ENCODE peak calls at places on chromosomes 5 and 9, in seven cellular contexts. One of them, this sample, is unnamed.

GRCh38 chr5:74543162-74543995 is 97.1 kb downstream of the ENC1 start:
- DNase-seq in GM12878: no peak
- DNase-seq in ovary: no peak
- DNase-seq in esophagus muscularis mucosa: no peak
- DNase-seq in upper lobe of left lung: no peak
- DNase-seq in uterus: peak
- DNase-seq in transverse colon: no peak
- DNase-seq in this sample: no peak

GRCh38 chr5:157290981-157291711 is 25.2 kb downstream of the CYFIP2 start:
- DNase-seq in GM12878: no peak
- DNase-seq in ovary: no peak
- DNase-seq in esophagus muscularis mucosa: no peak
- DNase-seq in upper lobe of left lung: peak
- DNase-seq in uterus: no peak
- DNase-seq in transverse colon: peak
- DNase-seq in this sample: no peak

GRCh38 chr5:103890313-103890712 is 327.7 kb upstream of the NUDT12 start:
- DNase-seq in GM12878: no peak
- DNase-seq in ovary: no peak
- DNase-seq in esophagus muscularis mucosa: no peak
- DNase-seq in upper lobe of left lung: no peak
- DNase-seq in uterus: no peak
- DNase-seq in transverse colon: no peak
- DNase-seq in this sample: no peak

GRCh38 chr9:72524820-72525539 is 3.6 kb downstream of the TMC1 start:
- DNase-seq in GM12878: peak
- DNase-seq in ovary: no peak
- DNase-seq in esophagus muscularis mucosa: no peak
- DNase-seq in upper lobe of left lung: peak
- DNase-seq in uterus: peak
- DNase-seq in transverse colon: peak
- DNase-seq in this sample: peak

GRCh38 chr9:21295992-21296391 is 9.1 kb downstream of the IFNA5 start:
- DNase-seq in GM12878: no peak
- DNase-seq in ovary: no peak
- DNase-seq in esophagus muscularis mucosa: no peak
- DNase-seq in upper lobe of left lung: no peak
- DNase-seq in uterus: no peak
- DNase-seq in transverse colon: no peak
- DNase-seq in this sample: no peak

GRCh38 chr5:122183795-122184185 is 54.4 kb downstream of the ZNF474 start:
- DNase-seq in GM12878: no peak
- DNase-seq in ovary: no peak
- DNase-seq in esophagus muscularis mucosa: no peak
- DNase-seq in upper lobe of left lung: no peak
- DNase-seq in uterus: no peak
- DNase-seq in transverse colon: no peak
- DNase-seq in this sample: no peak

GRCh38 chr5:168152660-168153059 is 138.8 kb upstream of the WWC1 start:
- DNase-seq in GM12878: no peak
- DNase-seq in ovary: no peak
- DNase-seq in esophagus muscularis mucosa: no peak
- DNase-seq in upper lobe of left lung: no peak
- DNase-seq in uterus: no peak
- DNase-seq in transverse colon: no peak
- DNase-seq in this sample: no peak

GRCh38 chr9:134316444-134317160 is 9.7 kb upstream of the RXRA start:
- DNase-seq in GM12878: peak
- DNase-seq in ovary: peak
- DNase-seq in esophagus muscularis mucosa: no peak
- DNase-seq in upper lobe of left lung: no peak
- DNase-seq in uterus: no peak
- DNase-seq in transverse colon: no peak
- DNase-seq in this sample: no peak

GRCh38 chr5:160496784-160497183 is 75.1 kb downstream of the PTTG1 start:
- DNase-seq in GM12878: no peak
- DNase-seq in ovary: no peak
- DNase-seq in esophagus muscularis mucosa: no peak
- DNase-seq in upper lobe of left lung: no peak
- DNase-seq in uterus: no peak
- DNase-seq in transverse colon: no peak
- DNase-seq in this sample: no peak

GRCh38 chr9:84808416-84808815 is 138.9 kb downstream of the NTRK2 start:
- DNase-seq in GM12878: no peak
- DNase-seq in ovary: no peak
- DNase-seq in esophagus muscularis mucosa: no peak
- DNase-seq in upper lobe of left lung: no peak
- DNase-seq in uterus: no peak
- DNase-seq in transverse colon: no peak
- DNase-seq in this sample: no peak

GRCh38 chr9:6910032-6910431 is 152.3 kb downstream of the KDM4C start:
- DNase-seq in GM12878: no peak
- DNase-seq in ovary: no peak
- DNase-seq in esophagus muscularis mucosa: no peak
- DNase-seq in upper lobe of left lung: no peak
- DNase-seq in uterus: no peak
- DNase-seq in transverse colon: no peak
- DNase-seq in this sample: no peak

GRCh38 chr5:143014017-143014651 is 244.0 kb downstream of the ARHGAP26 start:
- DNase-seq in GM12878: no peak
- DNase-seq in ovary: no peak
- DNase-seq in esophagus muscularis mucosa: no peak
- DNase-seq in upper lobe of left lung: peak
- DNase-seq in uterus: no peak
- DNase-seq in transverse colon: peak
- DNase-seq in this sample: no peak

GRCh38 chr9:17509698-17510097 is 69.2 kb upstream of the SH3GL2 start:
- DNase-seq in GM12878: no peak
- DNase-seq in ovary: no peak
- DNase-seq in esophagus muscularis mucosa: no peak
- DNase-seq in upper lobe of left lung: no peak
- DNase-seq in uterus: no peak
- DNase-seq in transverse colon: no peak
- DNase-seq in this sample: no peak

GRCh38 chr9:114732842-114733241 is 50.9 kb upstream of the TEX48 start:
- DNase-seq in GM12878: no peak
- DNase-seq in ovary: no peak
- DNase-seq in esophagus muscularis mucosa: no peak
- DNase-seq in upper lobe of left lung: no peak
- DNase-seq in uterus: no peak
- DNase-seq in transverse colon: no peak
- DNase-seq in this sample: no peak

GRCh38 chr9:112174223-112174964 is 703 bp downstream of the SUSD1 start:
- DNase-seq in GM12878: peak
- DNase-seq in ovary: no peak
- DNase-seq in esophagus muscularis mucosa: no peak
- DNase-seq in upper lobe of left lung: peak
- DNase-seq in uterus: no peak
- DNase-seq in transverse colon: peak
- DNase-seq in this sample: peak

GRCh38 chr5:10227396-10227795 is 22.3 kb downstream of the ATPSCKMT start:
- DNase-seq in GM12878: no peak
- DNase-seq in ovary: no peak
- DNase-seq in esophagus muscularis mucosa: no peak
- DNase-seq in upper lobe of left lung: no peak
- DNase-seq in uterus: no peak
- DNase-seq in transverse colon: no peak
- DNase-seq in this sample: no peak

GRCh38 chr9:91948061-91948422 is 2.0 kb downstream of the ROR2 start:
- DNase-seq in GM12878: no peak
- DNase-seq in ovary: no peak
- DNase-seq in esophagus muscularis mucosa: no peak
- DNase-seq in upper lobe of left lung: no peak
- DNase-seq in uterus: no peak
- DNase-seq in transverse colon: no peak
- DNase-seq in this sample: no peak

GRCh38 chr5:34832568-34832967 is 6.4 kb upstream of the TTC23L start:
- DNase-seq in GM12878: no peak
- DNase-seq in ovary: no peak
- DNase-seq in esophagus muscularis mucosa: no peak
- DNase-seq in upper lobe of left lung: no peak
- DNase-seq in uterus: no peak
- DNase-seq in transverse colon: no peak
- DNase-seq in this sample: no peak

GRCh38 chr9:23539311-23539710 is 286.7 kb downstream of the ELAVL2 start:
- DNase-seq in GM12878: no peak
- DNase-seq in ovary: no peak
- DNase-seq in esophagus muscularis mucosa: no peak
- DNase-seq in upper lobe of left lung: no peak
- DNase-seq in uterus: no peak
- DNase-seq in transverse colon: no peak
- DNase-seq in this sample: no peak

DNA sequence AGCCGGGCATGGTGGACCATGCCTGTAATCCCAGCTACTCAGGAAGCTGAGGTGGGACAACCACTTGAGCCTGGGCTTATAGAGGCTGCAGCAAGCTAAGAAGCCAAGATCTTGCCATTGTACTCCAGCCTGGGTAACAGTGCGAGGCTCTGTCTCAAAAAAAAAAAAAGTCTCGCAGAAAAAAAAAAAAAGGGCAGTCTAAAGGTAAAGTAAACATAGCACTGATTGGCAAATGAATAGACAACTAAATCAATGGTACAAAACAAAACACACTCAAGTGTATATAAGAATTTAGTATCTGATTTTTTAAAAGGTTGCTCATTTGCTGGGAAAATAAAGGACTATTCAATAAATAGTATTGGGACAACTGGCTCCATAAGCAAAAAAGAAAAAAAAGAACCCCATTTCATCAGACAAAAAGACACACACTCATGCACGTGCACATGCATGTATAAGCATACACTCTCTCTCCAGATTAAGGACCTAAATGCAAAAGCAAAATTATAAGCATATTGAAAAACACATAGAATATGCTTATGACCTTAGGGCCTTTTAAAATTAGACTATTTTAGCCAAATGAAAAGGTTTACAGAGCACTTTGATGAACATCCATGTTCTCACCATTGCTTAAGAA is 5.7 kb downstream of the IL6ST start:
- DNase-seq in GM12878: no peak
- DNase-seq in ovary: no peak
- DNase-seq in esophagus muscularis mucosa: no peak
- DNase-seq in upper lobe of left lung: no peak
- DNase-seq in uterus: no peak
- DNase-seq in transverse colon: no peak
- DNase-seq in this sample: no peak
- H3K4me3 ChIP-seq in GM12878: peak
- H3K4me3 ChIP-seq in ovary: no peak
- H3K4me3 ChIP-seq in esophagus muscularis mucosa: peak
- H3K4me3 ChIP-seq in upper lobe of left lung: no peak
- H3K4me3 ChIP-seq in uterus: no peak
- H3K4me3 ChIP-seq in transverse colon: peak
- H3K4me3 ChIP-seq in this sample: no peak

DNA sequence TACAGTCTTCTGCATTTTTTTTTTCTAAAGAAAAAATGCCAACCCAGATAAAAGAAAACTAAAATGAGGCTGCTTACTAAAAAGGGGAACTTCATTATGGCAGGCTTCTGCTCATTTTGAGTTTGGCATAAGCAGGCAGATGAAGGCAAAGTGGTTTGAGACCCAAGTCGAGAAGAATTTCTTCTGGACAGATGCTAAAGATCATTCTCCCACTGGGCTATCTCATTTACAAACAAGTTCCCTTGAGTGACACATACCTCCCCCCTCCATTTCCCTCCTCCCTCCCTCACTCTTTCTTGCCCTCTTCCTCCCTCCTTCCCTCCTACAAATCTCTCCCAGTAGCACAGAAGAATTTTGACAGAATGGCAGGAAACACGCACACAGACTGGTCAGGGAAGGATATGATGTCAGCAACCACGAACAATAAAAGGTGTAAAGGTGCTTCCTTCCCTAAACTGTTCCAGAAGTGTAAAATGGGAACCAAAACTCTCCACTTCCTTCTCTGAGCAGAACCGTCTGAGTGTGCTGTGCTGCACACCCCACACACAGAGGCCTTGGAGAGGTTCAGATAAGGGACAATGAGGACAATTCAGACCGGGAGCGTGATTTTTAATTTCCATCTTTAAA is 55.9 kb downstream of the MEF2C start:
- DNase-seq in GM12878: peak
- DNase-seq in ovary: no peak
- DNase-seq in esophagus muscularis mucosa: no peak
- DNase-seq in upper lobe of left lung: peak
- DNase-seq in uterus: peak
- DNase-seq in transverse colon: peak
- DNase-seq in this sample: no peak
- TF ChIP-seq POLR2A in GM12878: peak
- TF ChIP-seq POLR2A in ovary: no peak
- TF ChIP-seq POLR2A in esophagus muscularis mucosa: no peak
- TF ChIP-seq POLR2A in upper lobe of left lung: no peak
- TF ChIP-seq POLR2A in uterus: no peak
- TF ChIP-seq POLR2A in transverse colon: peak
- TF ChIP-seq POLR2A in this sample: peak

GRCh38 chr5:107604146-107604910 is 66.4 kb downstream of the EFNA5 start:
- DNase-seq in GM12878: no peak
- DNase-seq in ovary: no peak
- DNase-seq in esophagus muscularis mucosa: no peak
- DNase-seq in upper lobe of left lung: no peak
- DNase-seq in uterus: no peak
- DNase-seq in transverse colon: no peak
- DNase-seq in this sample: no peak
- H3K4me3 ChIP-seq in GM12878: no peak
- H3K4me3 ChIP-seq in ovary: no peak
- H3K4me3 ChIP-seq in esophagus muscularis mucosa: no peak
- H3K4me3 ChIP-seq in upper lobe of left lung: no peak
- H3K4me3 ChIP-seq in uterus: no peak
- H3K4me3 ChIP-seq in transverse colon: no peak
- H3K4me3 ChIP-seq in this sample: no peak

DNA sequence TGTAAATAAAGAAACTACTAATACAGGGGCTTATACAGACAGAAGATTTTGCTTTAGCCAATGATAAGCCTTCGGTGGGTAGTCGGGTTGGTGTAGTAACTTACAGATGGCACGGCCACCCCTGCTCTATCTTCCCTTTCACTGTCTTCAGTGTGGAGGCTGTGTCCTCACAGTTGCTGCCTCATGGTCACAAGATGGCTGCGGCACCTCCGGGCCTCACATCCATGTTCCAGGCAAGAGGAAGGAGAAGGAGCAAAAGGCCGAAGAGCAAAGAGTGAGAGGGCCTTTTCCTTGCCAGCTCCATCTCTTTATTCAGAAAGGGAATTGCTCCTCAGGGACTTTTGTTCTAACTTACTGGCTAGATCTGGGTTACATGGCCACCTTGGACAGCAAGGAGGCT is 22.2 kb upstream of the IER5L start:
- DNase-seq in GM12878: no peak
- DNase-seq in ovary: peak
- DNase-seq in esophagus muscularis mucosa: no peak
- DNase-seq in upper lobe of left lung: no peak
- DNase-seq in uterus: no peak
- DNase-seq in transverse colon: no peak
- DNase-seq in this sample: no peak
- TF ChIP-seq POLR2A in GM12878: no peak
- TF ChIP-seq POLR2A in ovary: no peak
- TF ChIP-seq POLR2A in esophagus muscularis mucosa: no peak
- TF ChIP-seq POLR2A in upper lobe of left lung: no peak
- TF ChIP-seq POLR2A in uterus: no peak
- TF ChIP-seq POLR2A in transverse colon: no peak
- TF ChIP-seq POLR2A in this sample: no peak

GRCh38 chr5:134112726-134113571 is 1.5 kb upstream of the TCF7 start:
- DNase-seq in GM12878: no peak
- DNase-seq in ovary: no peak
- DNase-seq in esophagus muscularis mucosa: no peak
- DNase-seq in upper lobe of left lung: no peak
- DNase-seq in uterus: no peak
- DNase-seq in transverse colon: no peak
- DNase-seq in this sample: no peak
- H3K4me3 ChIP-seq in GM12878: peak
- H3K4me3 ChIP-seq in ovary: no peak
- H3K4me3 ChIP-seq in esophagus muscularis mucosa: peak
- H3K4me3 ChIP-seq in upper lobe of left lung: no peak
- H3K4me3 ChIP-seq in uterus: no peak
- H3K4me3 ChIP-seq in transverse colon: no peak
- H3K4me3 ChIP-seq in this sample: no peak

This sample was measured in heart left ventricle.